ENCODE peak calls at places on chromosome 2, in five cellular contexts. I, O, W, B and X are unnamed samples.
A peak's percentile ranks its signal among the peaks of the same experiment; 100 is the strongest.

GRCh38 chr2:128290356-128290755 is 28.3 kb downstream of the HS6ST1 start:
- DNase-seq in I (no peak), B (peak; percentile 22), W (no peak), O (peak; percentile 46), X (no peak)

GRCh38 chr2:134133622-134134312 is 120.1 kb upstream of the MGAT5 start:
- DNase-seq in O (no peak), I (no peak), W (peak; percentile 20), B (no peak), X (no peak)

GRCh38 chr2:176283669-176284068 is 14.4 kb downstream of the MTX2 start:
- DNase-seq in O (no peak), I (no peak), W (no peak), B (no peak), X (no peak)

GRCh38 chr2:73582364-73582763 is 59.9 kb downstream of the NAT8 start:
- DNase-seq in O (no peak), B (no peak), W (no peak), I (no peak), X (no peak)

GRCh38 chr2:25856377-25856776 is 21.9 kb downstream of the ASXL2 start:
- DNase-seq in W (no peak), I (no peak), O (no peak), B (no peak), X (no peak)

GRCh38 chr2:126707941-126708340 is 52.0 kb downstream of the GYPC start:
- DNase-seq in O (no peak), B (no peak), W (no peak), I (no peak), X (no peak)

GRCh38 chr2:137208361-137208973 is 443.1 kb downstream of the THSD7B start:
- DNase-seq in W (no peak), O (peak; percentile 67), I (peak; percentile 68), B (peak; percentile 68), X (no peak)

GRCh38 chr2:104078431-104079157 is 775.3 kb upstream of the POU3F3 start:
- DNase-seq in B (no peak), I (peak; percentile 18), O (no peak), W (no peak), X (no peak)

GRCh38 chr2:1518891-1519530 is 105.7 kb downstream of the TPO start:
- DNase-seq in B (peak; percentile 31), I (no peak), O (peak; percentile 25), W (no peak), X (no peak)

GRCh38 chr2:29443086-29443485 is 327.9 kb downstream of the CLIP4 start:
- DNase-seq in B (no peak), O (no peak), W (no peak), I (no peak), X (no peak)

GRCh38 chr2:118249970-118250369 is 161.7 kb downstream of the INSIG2 start:
- DNase-seq in O (peak; percentile 72), W (no peak), I (no peak), B (peak; percentile 50), X (no peak)

GRCh38 chr2:97868986-97869721 is 126.6 kb downstream of the TMEM131 start:
- DNase-seq in B (peak; percentile 97), O (peak; percentile 98), I (peak; percentile 60), W (no peak), X (no peak)

GRCh38 chr2:157596992-157597681 is 31.5 kb downstream of the ACVR1C start:
- DNase-seq in B (no peak), W (peak; percentile 68), I (peak; percentile 49), O (peak; percentile 20), X (no peak)

GRCh38 chr2:226758886-226759660 is 40.5 kb downstream of the IRS1 start:
- DNase-seq in B (peak; percentile 74), W (no peak), O (peak; percentile 78), I (no peak), X (no peak)

GRCh38 chr2:80238692-80239469 is 65.7 kb downstream of the LRRTM1 start:
- DNase-seq in O (peak; percentile 49), I (peak; percentile 43), W (no peak), B (peak; percentile 5), X (no peak)

GRCh38 chr2:64023485-64024258 is 4.4 kb upstream of the VPS54 start:
- DNase-seq in B (no peak), W (no peak), I (no peak), O (no peak), X (no peak)

GRCh38 chr2:142834003-142834402 is 43.5 kb upstream of the KYNU start:
- DNase-seq in O (peak; percentile 67), I (no peak), W (no peak), B (peak; percentile 70), X (no peak)